ENCODE peak calls at places on chromosomes 4 and X, in eight cellular contexts. G is pancreas; D is neural progenitor cell; V is heart left ventricle; O is CD4-positive, CD25-positive, alpha-beta regulatory T cell; K is colonic mucosa; B is CD4-positive, alpha-beta memory T cell; W is Panc1. X is an unnamed sample. For H3K4me1 and H3K27me3, the result is how much of the 10 kb centered on the place peaks cover.

GRCh38 chr4:168098257-168098717 is 6.0 kb downstream of the ANXA10 start:
- DNase-seq in V (no peak), W (peak), B (no peak), G (no peak), D (no peak), K (no peak), O (no peak), X (no peak)

GRCh38 chrX:46913710-46914109 is 1.5 kb downstream of the JADE3 start:
- DNase-seq in B (no peak), O (no peak), G (no peak), K (peak), W (no peak), V (peak), D (peak), X (no peak)

GRCh38 chr4:34323549-34324325 is 1920.6 kb downstream of the ARAP2 start:
- DNase-seq in K (no peak), O (no peak), B (no peak), G (no peak), V (no peak), D (peak), W (no peak), X (no peak)

GRCh38 chrX:15988661-15989603 is 134.3 kb upstream of the AP1S2 start:
- DNase-seq in B (no peak), K (no peak), V (no peak), G (no peak), D (no peak), W (no peak), O (no peak), X (no peak)

GRCh38 chr4:73021634-73022033 is 47.9 kb downstream of the COX18 start:
- DNase-seq in W (peak), D (peak), O (peak), B (no peak), V (no peak), G (no peak), K (no peak), X (peak)

GRCh38 chr4:146582864-146583263 is 55.8 kb upstream of the POU4F2 start:
- DNase-seq in D (peak), O (no peak), B (no peak), V (no peak), W (no peak), K (no peak), G (no peak), X (peak)

GRCh38 chr4:146033149-146033548 is 94.5 kb upstream of the ZNF827 start:
- DNase-seq in G (no peak), W (no peak), B (no peak), K (peak), V (no peak), D (no peak), O (no peak), X (no peak)

GRCh38 chr4:101025755-101026154 is 321.6 kb downstream of the PPP3CA start:
- DNase-seq in W (no peak), K (no peak), O (no peak), D (peak), B (no peak), G (no peak), V (no peak), X (no peak)

GRCh38 chr4:876780-877179 is 50.9 kb upstream of the CPLX1 start:
- DNase-seq in D (peak), B (no peak), V (no peak), G (no peak), K (no peak), O (no peak), W (no peak), X (peak)

GRCh38 chr4:113349400-113349799 is 299.9 kb downstream of the ANK2 start:
- DNase-seq in V (no peak), O (no peak), K (no peak), B (no peak), D (no peak), G (no peak), W (no peak), X (no peak)

GRCh38 chr4:3338321-3338838 is 45.6 kb downstream of the RGS12 start:
- DNase-seq in K (no peak), O (no peak), B (no peak), V (no peak), D (no peak), W (no peak), G (no peak), X (no peak)

GRCh38 chr4:52372747-52373146 is 286.4 kb downstream of the USP46 start:
- DNase-seq in V (no peak), W (no peak), B (no peak), K (no peak), D (no peak), O (no peak), G (no peak), X (no peak)

GRCh38 chr4:7480423-7480822 is 45.7 kb upstream of the PSAPL1 start:
- DNase-seq in B (no peak), D (no peak), V (no peak), G (no peak), K (no peak), O (no peak), W (no peak), X (no peak)

GRCh38 chr4:150600821-150601445 is 19.0 kb downstream of the MAB21L2 start:
- DNase-seq in B (no peak), D (no peak), O (no peak), G (no peak), V (no peak), W (no peak), K (no peak), X (no peak)

GRCh38 chrX:119790977-119791436 is 423 bp downstream of the RPL39 start:
- DNase-seq in O (peak), G (peak), K (peak), B (peak), V (peak), D (no peak), W (no peak), X (no peak)

GRCh38 chr4:53040459-53040815 is 178.3 kb downstream of the RASL11B start:
- DNase-seq in W (no peak), O (no peak), K (no peak), V (no peak), G (no peak), B (no peak), D (no peak), X (no peak)

GRCh38 chr4:156084312-156084811 is 130.7 kb upstream of the CTSO start:
- DNase-seq in D (no peak), O (no peak), V (no peak), B (no peak), K (no peak), W (no peak), G (no peak), X (no peak)

GRCh38 chr4:54783402-54784110 is 125.8 kb downstream of the KIT start:
- DNase-seq in B (no peak), G (no peak), O (no peak), K (no peak), W (no peak), D (no peak), V (no peak), X (no peak)
- H3K27ac ChIP-seq in B (no peak), G (no peak), O (no peak), K (peak), W (no peak), D (no peak), V (peak), X (no peak)

DNA sequence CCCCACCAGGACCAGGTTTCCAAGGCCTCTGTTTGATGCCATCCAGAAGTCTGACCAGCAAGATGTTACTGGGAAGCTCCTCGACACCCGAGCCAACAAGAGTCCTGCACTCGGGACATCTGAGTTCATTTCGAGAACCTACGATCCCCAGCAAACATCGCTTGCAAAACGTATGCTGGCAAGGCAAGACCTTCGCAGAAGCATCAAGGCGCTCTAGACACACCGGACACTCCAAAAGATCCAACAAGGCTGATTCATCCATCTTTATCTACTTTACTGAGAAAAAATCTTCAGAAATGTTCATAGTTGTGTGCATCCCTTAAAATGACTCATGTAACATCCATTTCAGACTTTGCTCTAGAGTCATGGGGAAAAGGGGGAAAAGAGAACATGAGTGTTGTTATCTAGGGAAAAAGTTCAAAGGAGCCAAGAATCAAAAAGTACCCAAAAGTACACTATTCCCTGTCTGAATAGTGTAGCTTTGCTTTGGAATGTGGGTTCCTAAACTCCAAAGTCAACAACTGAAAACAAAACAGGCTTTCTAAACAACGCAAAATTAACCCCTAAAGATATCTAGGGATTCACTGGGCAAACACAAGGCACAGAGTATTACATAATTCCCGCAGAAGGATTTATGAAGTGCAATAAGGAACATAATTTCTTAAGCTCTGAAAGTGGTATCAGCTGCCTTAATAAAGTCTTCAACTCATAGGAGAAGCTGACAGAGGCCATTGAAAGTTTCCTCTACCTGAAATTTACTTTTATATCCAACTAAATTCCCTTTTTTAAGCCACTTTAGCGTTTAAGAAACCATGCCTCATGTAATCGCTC is 1.6 kb downstream of the SH3RF1 start:
- DNase-seq in V (no peak), D (peak), B (no peak), G (no peak), O (no peak), K (peak), W (no peak), X (no peak)
- H3K4me1 ChIP-seq in V (half or more), D (under half), B (under half), G (under half), O (under half), K (under half), W (under half), X (under half)

GRCh38 chrX:25650216-25650615 is 487.9 kb upstream of the MAGEB18 start:
- DNase-seq in G (no peak), K (no peak), B (no peak), D (no peak), O (no peak), W (no peak), V (no peak), X (no peak)

GRCh38 chrX:25646156-25646555 is 492.0 kb upstream of the MAGEB18 start:
- DNase-seq in O (no peak), G (no peak), V (no peak), B (no peak), K (no peak), D (no peak), W (no peak), X (no peak)

GRCh38 chrX:25648790-25649189 is 489.4 kb upstream of the MAGEB18 start:
- DNase-seq in G (no peak), W (no peak), K (no peak), D (no peak), V (no peak), O (no peak), B (no peak), X (no peak)
- H3K27me3 ChIP-seq in G (under half), W (under half), K (under half), D (under half), V (under half), O (under half), B (under half), X (under half)

GRCh38 chr4:163344147-163345050 is 707 bp downstream of the NPY5R start:
- DNase-seq in O (no peak), D (peak), B (no peak), G (peak), W (no peak), V (peak), K (no peak), X (no peak)

GRCh38 chr4:163343604-163344146 is at the start of gene NPY5R:
- DNase-seq in W (no peak), O (no peak), K (no peak), V (no peak), D (peak), B (no peak), G (peak), X (no peak)
- H3K27ac ChIP-seq in W (no peak), O (no peak), K (no peak), V (peak), D (no peak), B (no peak), G (peak), X (no peak)

DNA sequence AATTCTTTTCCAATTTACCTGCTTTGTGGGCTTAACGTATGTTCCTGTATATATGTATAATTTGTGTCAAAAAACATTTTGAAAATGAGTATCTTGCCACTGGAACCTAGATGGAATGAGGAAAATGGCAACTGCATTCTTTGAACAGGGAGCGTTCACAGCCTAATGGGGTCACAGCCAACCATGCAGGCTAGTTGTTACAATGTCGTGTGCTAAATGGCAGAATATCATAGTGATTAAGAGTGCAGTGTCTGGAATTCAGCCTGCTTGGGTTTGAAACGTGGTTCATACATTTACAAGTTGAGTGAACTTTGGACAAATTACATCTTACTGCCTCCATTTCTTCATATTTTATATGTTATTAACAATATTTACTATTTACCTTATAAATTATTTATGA is 70.8 kb downstream of the PCDH7 start:
- DNase-seq in G (no peak), D (no peak), K (no peak), W (no peak), B (no peak), V (no peak), O (no peak), X (no peak)
- H3K4me1 ChIP-seq in G (under half), D (under half), K (under half), W (under half), B (under half), V (under half), O (under half), X (under half)

GRCh38 chrX:41516995-41517660 is 70.0 kb downstream of the NYX start:
- DNase-seq in O (no peak), K (no peak), V (no peak), G (no peak), W (no peak), D (peak), B (no peak), X (no peak)
- H3K27me3 ChIP-seq in O (under half), K (under half), V (under half), G (under half), W (under half), D (under half), B (under half), X (under half)

GRCh38 chr4:41209187-41209586 is 5.2 kb downstream of the APBB2 start:
- DNase-seq in V (peak), W (no peak), G (no peak), D (no peak), K (peak), O (no peak), B (no peak), X (no peak)
- H3K27ac ChIP-seq in V (no peak), W (peak), G (no peak), D (no peak), K (peak), O (no peak), B (no peak), X (no peak)

GRCh38 chr4:76548704-76549103 is 113.7 kb downstream of the SHROOM3 start:
- DNase-seq in D (no peak), O (no peak), B (no peak), G (no peak), W (no peak), V (no peak), K (no peak), X (no peak)
- H3K4me1 ChIP-seq in D (under half), O (under half), B (under half), G (under half), W (under half), V (under half), K (under half), X (under half)

DNA sequence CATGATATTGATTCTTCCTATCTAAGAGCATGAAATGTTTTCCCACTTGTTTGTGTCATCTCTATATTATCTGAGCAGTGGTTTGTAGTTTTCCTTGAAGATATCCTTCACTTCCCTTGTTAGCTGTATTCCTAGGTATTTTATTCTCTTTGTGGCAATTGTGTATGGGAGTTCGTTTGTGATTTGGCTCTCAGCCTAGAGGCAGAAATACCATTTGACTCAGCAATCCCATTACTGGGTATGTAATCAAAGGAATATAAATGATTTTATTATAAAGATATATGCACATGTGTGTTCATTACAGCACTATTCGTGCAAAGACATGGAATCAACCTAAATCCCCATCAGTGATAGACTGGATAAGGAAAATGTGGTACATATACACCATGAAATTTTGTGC is 172.7 kb upstream of the IL15 start:
- DNase-seq in B (no peak), O (no peak), D (no peak), W (no peak), G (no peak), K (no peak), V (no peak), X (no peak)
- H3K27me3 ChIP-seq in B (under half), O (under half), D (under half), W (under half), G (under half), K (under half), V (under half), X (under half)